ENCODE peak calls at places on chromosomes 1 and 21, in eight cellular contexts. F is stimulated activated CD8-positive, alpha-beta memory T cell treated with anti-CD3 and anti-CD28 coated beads, Interleukin-4, amount 100 ng/mL, for 1 hour; O is HS-5; E is HuH-7.5; T is H7; Q is NCI-H345; Y is NCI-H1092 treated with DMSO at 0.1 percent for 48 hours; I is ELR. Z is an unnamed sample.

GRCh38 chr1:91151702-91152101 is 129.9 kb upstream of the ZNF644 start:
- DNase-seq in T (no peak), Y (no peak), Q (no peak), I (no peak), E (no peak), F (no peak), O (no peak), Z (no peak)

GRCh38 chr1:68046423-68046822 is 4.0 kb downstream of the DIRAS3 start:
- DNase-seq in Y (no peak), O (no peak), E (no peak), T (peak; percentile 40), F (no peak), I (no peak), Q (no peak), Z (no peak)

GRCh38 chr1:25643962-25644361 is 27.4 kb downstream of the MAN1C1 start:
- DNase-seq in O (no peak), Q (no peak), F (no peak), T (no peak), E (no peak), Y (no peak), I (no peak), Z (no peak)

GRCh38 chr1:165172666-165173065 is 183.8 kb downstream of the LMX1A start:
- DNase-seq in E (no peak), Y (no peak), I (no peak), T (no peak), F (no peak), O (no peak), Q (no peak), Z (no peak)

GRCh38 chr21:42745511-42746239 is 92.3 kb downstream of the PDE9A start:
- DNase-seq in F (no peak), Y (no peak), Q (no peak), T (no peak), E (no peak), I (no peak), O (no peak), Z (no peak)

GRCh38 chr1:36816348-36816747 is 218.0 kb downstream of the GRIK3 start:
- DNase-seq in T (no peak), O (no peak), Q (no peak), E (no peak), Y (no peak), I (no peak), F (no peak), Z (no peak)

GRCh38 chr21:41768371-41769042 is 1.7 kb upstream of the RIPK4 start:
- DNase-seq in I (peak; percentile 92), F (no peak), Y (peak; percentile 68), E (peak; percentile 80), T (peak; percentile 80), Q (peak; percentile 41), O (peak; percentile 51), Z (peak; percentile 85)

GRCh38 chr21:44024895-44025353 is 12.8 kb downstream of the TRAPPC10 start:
- DNase-seq in Y (no peak), F (no peak), E (no peak), Q (no peak), O (no peak), T (peak; percentile 56), I (peak; percentile 13), Z (peak; percentile 79)

GRCh38 chr1:84433253-84434080 is 35.2 kb downstream of the DNASE2B start:
- DNase-seq in I (peak; percentile 87), Q (peak; percentile 87), F (no peak), T (peak; percentile 46), O (peak; percentile 60), Y (peak; percentile 89), E (peak; percentile 38), Z (peak; percentile 85)

GRCh38 chr21:15688809-15689208 is 41.0 kb upstream of the USP25 start:
- DNase-seq in E (no peak), Q (no peak), F (no peak), I (peak; percentile 63), Y (no peak), T (no peak), O (peak; percentile 60), Z (peak; percentile 55)

GRCh38 chr1:230501845-230502244 is 75.7 kb upstream of the PGBD5 start:
- DNase-seq in O (no peak), I (no peak), E (no peak), F (no peak), Y (no peak), Q (no peak), T (no peak), Z (no peak)

GRCh38 chr21:42314616-42315295 is 453 bp downstream of the TFF3 start:
- DNase-seq in Q (peak; percentile 38), F (no peak), Y (no peak), I (no peak), O (no peak), E (no peak), T (peak; percentile 10), Z (no peak)

GRCh38 chr1:102191723-102192122 is 195.0 kb upstream of the OLFM3 start:
- DNase-seq in E (no peak), Q (peak; percentile 79), O (peak; percentile 24), Y (peak; percentile 35), F (no peak), T (peak; percentile 5), I (peak; percentile 60), Z (peak; percentile 2)

GRCh38 chr1:67535474-67535873 is 105.3 kb upstream of the SERBP1 start:
- DNase-seq in T (peak; percentile 72), Q (peak; percentile 25), O (peak; percentile 61), F (no peak), E (peak; percentile 48), I (peak; percentile 88), Y (peak; percentile 5), Z (peak; percentile 88)

GRCh38 chr1:14941865-14942264 is 211.7 kb upstream of the TMEM51 start:
- DNase-seq in E (no peak), I (no peak), T (no peak), Q (no peak), F (no peak), Y (no peak), O (no peak), Z (no peak)

GRCh38 chr1:6006882-6007281 is 14.7 kb upstream of the NPHP4 start:
- DNase-seq in F (no peak), Y (no peak), T (peak; percentile 61), I (no peak), Q (no peak), E (no peak), O (no peak), Z (no peak)